ENCODE peak calls at places on chromosomes 6 and 20, in five cellular contexts. P is adrenal gland, D is aorta, O is SJSA1, F is mesenchymal stem cell. G is an unnamed sample.

GRCh38 chr20:12166053-12166717 is 248.5 kb downstream of the BTBD3 start:
- DNase-seq in F (peak; percentile 89), P (no peak), D (no peak), O (no peak), G (no peak)

GRCh38 chr6:14381225-14381887 is 263.8 kb downstream of the CD83 start:
- DNase-seq in O (no peak), D (no peak), F (no peak), P (no peak), G (no peak)

GRCh38 chr20:24651171-24651972 is 181.9 kb downstream of the SYNDIG1 start:
- DNase-seq in P (no peak), F (peak; percentile 90), D (no peak), O (peak; percentile 70), G (no peak)

GRCh38 chr6:106181664-106182418 is 95.7 kb downstream of the PRDM1 start:
- DNase-seq in P (no peak), F (peak; percentile 83), D (no peak), O (no peak), G (no peak)

GRCh38 chr6:641225-641985 is 15.5 kb downstream of the HUS1B start:
- DNase-seq in F (no peak), O (no peak), D (no peak), P (no peak), G (no peak)

GRCh38 chr20:34222208-34222607 is 19.0 kb upstream of the ASIP start:
- DNase-seq in D (no peak), F (peak; percentile 95), O (peak; percentile 65), P (no peak), G (no peak)

GRCh38 chr6:40586369-40586768 is 795 bp downstream of the LRFN2 start:
- DNase-seq in P (no peak), D (no peak), O (no peak), F (peak; percentile 5), G (no peak)

GRCh38 chr6:129795261-129795660 is 65.9 kb downstream of the TMEM244 start:
- DNase-seq in O (no peak), D (no peak), F (no peak), P (no peak), G (no peak)

GRCh38 chr20:22333885-22334545 is 250.4 kb downstream of the FOXA2 start:
- DNase-seq in F (peak; percentile 54), O (peak; percentile 61), P (peak; percentile 37), D (peak; percentile 80), G (no peak)

GRCh38 chr6:41560440-41561192 is 14.4 kb downstream of the FOXP4 start:
- DNase-seq in F (peak; percentile 55), P (peak; percentile 76), D (no peak), O (no peak), G (peak; percentile 91)

GRCh38 chr6:29853245-29853644 is 25.6 kb downstream of the HLA-G start:
- DNase-seq in F (no peak), P (no peak), D (no peak), O (no peak), G (no peak)

GRCh38 chr6:11814819-11815218 is 36.2 kb upstream of the ADTRP start:
- DNase-seq in P (no peak), F (no peak), D (no peak), O (no peak), G (no peak)
- H3K27ac ChIP-seq in P (no peak overlapping the region), F (peak overlapping the region; percentile 91), D (peak overlapping the region; percentile 35), O (no peak overlapping the region), G (no peak overlapping the region)

DNA sequence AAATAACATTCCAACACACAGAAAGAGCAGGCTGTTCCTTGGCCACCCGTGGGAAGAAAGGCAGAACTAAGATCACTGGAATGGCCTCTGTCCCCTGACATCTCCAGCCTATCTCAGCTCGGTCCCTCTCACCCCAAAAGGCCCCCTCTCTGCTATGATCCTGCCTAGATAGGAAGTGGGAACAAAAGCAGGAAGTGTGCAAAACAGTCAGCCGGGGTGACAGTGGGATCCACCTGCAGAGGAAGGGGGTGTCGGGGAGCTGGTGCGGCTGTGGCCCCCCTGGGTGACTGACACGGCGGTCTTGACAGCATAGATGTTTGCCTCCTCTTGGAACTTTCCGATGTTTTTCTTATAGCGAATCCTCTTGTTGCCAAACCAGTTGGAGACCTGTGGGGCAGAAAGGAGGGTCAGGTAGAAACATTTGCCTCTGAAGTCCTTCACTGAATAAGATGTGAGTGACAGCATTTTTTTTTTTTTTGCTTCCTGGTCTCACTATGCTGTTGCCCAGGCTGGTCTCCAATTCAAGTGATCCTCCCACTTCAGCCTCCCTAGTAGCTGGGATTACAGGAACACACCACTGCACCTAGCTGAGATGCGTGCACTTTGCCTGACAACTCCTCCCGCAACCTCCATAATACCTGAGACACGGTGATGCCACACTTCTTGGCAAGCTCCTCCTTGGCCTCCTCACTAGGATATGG is 2.8 kb downstream of the PBX2 start:
- DNase-seq in D (peak; percentile 37), F (no peak), P (no peak), O (no peak), G (no peak)
- H3K27ac ChIP-seq in D (no peak overlapping the region), F (no peak overlapping the region), P (no peak overlapping the region), O (no peak overlapping the region), G (peak overlapping the region; percentile 38)

GRCh38 chr6:157952751-157953479 is 28.7 kb upstream of the SYNJ2 start:
- DNase-seq in F (no peak), P (no peak), O (peak; percentile 35), D (no peak), G (no peak)

GRCh38 chr6:157955675-157956074 is 26.0 kb upstream of the SYNJ2 start:
- DNase-seq in F (no peak), O (no peak), P (no peak), D (no peak), G (no peak)

GRCh38 chr6:157953580-157954091 is 28.0 kb upstream of the SYNJ2 start:
- DNase-seq in D (no peak), P (no peak), F (no peak), O (peak; percentile 25), G (no peak)

GRCh38 chr6:157956171-157956730 is 25.4 kb upstream of the SYNJ2 start:
- DNase-seq in D (no peak), F (no peak), O (no peak), P (no peak), G (no peak)

GRCh38 chr6:157954150-157955117 is 27.2 kb upstream of the SYNJ2 start:
- DNase-seq in F (no peak), D (no peak), P (no peak), O (peak; percentile 36), G (no peak)
- H3K27ac ChIP-seq in F (no peak overlapping the region), D (no peak overlapping the region), P (no peak overlapping the region), O (no peak overlapping the region), G (no peak overlapping the region)

DNA sequence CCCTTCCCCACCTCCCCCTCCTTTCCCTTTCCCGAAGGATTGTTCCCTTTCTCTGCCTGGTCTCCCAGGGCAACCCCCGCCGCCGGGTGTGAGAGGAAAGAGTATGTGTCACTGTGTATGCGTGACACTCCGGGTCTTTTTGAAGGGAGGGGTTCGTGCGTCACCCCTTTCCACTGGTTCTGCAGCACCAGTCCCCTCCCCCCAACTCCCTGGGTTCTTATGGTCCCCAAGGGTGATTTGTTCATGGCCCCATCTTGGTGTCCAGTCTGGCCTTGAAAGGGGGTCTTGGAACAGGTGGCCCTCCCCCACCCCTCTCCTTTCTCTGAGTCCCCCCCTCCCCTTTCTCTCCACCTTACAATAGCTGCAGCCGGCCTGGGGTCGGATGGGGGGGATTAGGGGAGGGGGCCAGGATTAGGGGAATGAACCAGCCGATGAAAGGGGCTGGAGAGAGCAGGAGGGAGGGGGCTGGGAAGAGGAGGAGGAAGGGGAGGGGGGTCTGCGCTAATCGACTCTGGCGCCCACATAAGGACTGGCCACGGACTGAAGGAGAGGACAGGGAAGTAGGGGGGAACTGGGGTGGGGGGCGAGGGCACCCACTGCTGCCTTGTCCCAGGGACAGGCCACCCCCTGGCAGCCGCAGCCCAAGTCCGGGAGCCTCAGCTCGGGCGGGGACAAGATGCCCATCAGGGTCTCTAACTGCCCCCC is 1.3 kb upstream of the RING1 start:
- DNase-seq in F (peak; percentile 94), O (peak; percentile 82), D (no peak), P (peak; percentile 53), G (no peak)
- H3K27ac ChIP-seq in F (no peak overlapping the region), O (peak overlapping the region; percentile 89), D (no peak overlapping the region), P (no peak overlapping the region), G (peak overlapping the region; percentile 95)

GRCh38 chr6:113813207-113813606 is 43.9 kb upstream of the MARCKS start:
- DNase-seq in O (no peak), D (no peak), F (peak; percentile 47), P (no peak), G (no peak)
- H3K27ac ChIP-seq in O (no peak overlapping the region), D (no peak overlapping the region), F (peak overlapping the region; percentile 69), P (no peak overlapping the region), G (no peak overlapping the region)

GRCh38 chr20:2150660-2151059 is 49.0 kb downstream of the STK35 start:
- DNase-seq in P (no peak), D (no peak), O (no peak), F (no peak), G (no peak)
- H3K27ac ChIP-seq in P (no peak overlapping the region), D (no peak overlapping the region), O (no peak overlapping the region), F (no peak overlapping the region), G (no peak overlapping the region)

GRCh38 chr20:62386383-62387218 is at the start of gene RPS21:
- DNase-seq in O (peak; percentile 91), P (peak; percentile 93), F (peak; percentile 89), D (peak; percentile 98), G (peak; percentile 92)
- H3K27ac ChIP-seq in O (peak within 1 kb of the TSS; percentile 85), P (peak within 1 kb of the TSS; percentile 87), F (peak within 1 kb of the TSS; percentile 20), D (peak within 1 kb of the TSS; percentile 19), G (peak within 1 kb of the TSS; percentile 88)

GRCh38 chr20:59623583-59623982 is 19.2 kb downstream of the PHACTR3 start:
- DNase-seq in P (no peak), F (no peak), O (no peak), D (no peak), G (no peak)
- H3K27ac ChIP-seq in P (no peak overlapping the region), F (no peak overlapping the region), O (no peak overlapping the region), D (no peak overlapping the region), G (no peak overlapping the region)

GRCh38 chr20:13783528-13783927 is 1.2 kb downstream of the ESF1 start:
- DNase-seq in D (no peak), F (no peak), P (no peak), O (no peak), G (no peak)
- H3K27ac ChIP-seq in D (no peak overlapping the region), F (no peak overlapping the region), P (no peak overlapping the region), O (no peak overlapping the region), G (no peak overlapping the region)

G was measured in CD8-positive, alpha-beta memory T cell.